ENCODE peak calls at places on chromosome 5, in five cellular contexts. Y, G, D, T and N are unnamed samples.

GRCh38 chr5:87411586-87412416 is 929 bp downstream of the CCNH start:
- DNase-seq in Y (peak; percentile 46), G (no peak), D (peak; percentile 32), T (no peak), N (no peak)

GRCh38 chr5:122942164-122942914 is 94.2 kb downstream of the PPIC start:
- DNase-seq in Y (no peak), G (no peak), D (no peak), T (no peak), N (peak; percentile 1)

GRCh38 chr5:90878081-90878480 is 319.5 kb downstream of the ADGRV1 start:
- DNase-seq in Y (no peak), G (peak; percentile 65), D (peak; percentile 42), T (peak; percentile 55), N (no peak)

GRCh38 chr5:158050401-158050800 is 191.5 kb upstream of the CLINT1 start:
- DNase-seq in Y (no peak), G (no peak), D (no peak), T (no peak), N (no peak)

GRCh38 chr5:90944116-90944515 is 385.5 kb downstream of the ADGRV1 start:
- DNase-seq in Y (no peak), G (no peak), D (no peak), T (no peak), N (no peak)

GRCh38 chr5:150600951-150601773 is 39.3 kb upstream of the SYNPO start:
- DNase-seq in Y (no peak), G (no peak), D (no peak), T (peak; percentile 43), N (peak; percentile 57)

GRCh38 chr5:84228266-84228665 is 156.4 kb downstream of the EDIL3 start:
- DNase-seq in Y (no peak), G (no peak), D (no peak), T (no peak), N (no peak)

GRCh38 chr5:103523319-103523718 is 39.3 kb downstream of the NUDT12 start:
- DNase-seq in Y (no peak), G (no peak), D (no peak), T (no peak), N (no peak)

GRCh38 chr5:33565304-33565703 is 124.5 kb downstream of the TARS1 start:
- DNase-seq in Y (no peak), G (no peak), D (peak; percentile 47), T (no peak), N (no peak)

GRCh38 chr5:143154495-143155375 is 248.8 kb downstream of the NR3C1 start:
- DNase-seq in Y (no peak), G (no peak), D (no peak), T (no peak), N (no peak)

GRCh38 chr5:159175547-159175946 is 33.8 kb downstream of the RNF145 start:
- DNase-seq in Y (no peak), G (no peak), D (no peak), T (no peak), N (no peak)

GRCh38 chr5:52283221-52283620 is 504.5 kb upstream of the ITGA1 start:
- DNase-seq in Y (no peak), G (no peak), D (no peak), T (no peak), N (no peak)

GRCh38 chr5:88785396-88786216 is 97.4 kb downstream of the MEF2C start:
- DNase-seq in Y (no peak), G (peak; percentile 56), D (peak; percentile 53), T (no peak), N (peak; percentile 84)

GRCh38 chr5:25862276-25862675 is 1176.1 kb downstream of the CDH9 start:
- DNase-seq in Y (no peak), G (no peak), D (no peak), T (no peak), N (no peak)

GRCh38 chr5:158563774-158564390 is 535.8 kb downstream of the EBF1 start:
- DNase-seq in Y (peak; percentile 26), G (no peak), D (no peak), T (no peak), N (no peak)

GRCh38 chr5:159712672-159713071 is 203.6 kb upstream of the ADRA1B start:
- DNase-seq in Y (no peak), G (no peak), D (no peak), T (no peak), N (no peak)

GRCh38 chr5:42991477-42992034 is 48.6 kb downstream of the ANXA2R start:
- DNase-seq in Y (no peak), G (no peak), D (peak; percentile 21), T (no peak), N (no peak)

GRCh38 chr5:43313854-43314457 is 744 bp upstream of the HMGCS1 start:
- DNase-seq in Y (no peak), G (no peak), D (peak; percentile 18), T (no peak), N (no peak)

GRCh38 chr5:145925353-145925752 is 11.0 kb upstream of the SH3RF2 start:
- DNase-seq in Y (no peak), G (no peak), D (no peak), T (no peak), N (peak; percentile 80)

GRCh38 chr5:98904786-98905185 is 24.0 kb downstream of the CHD1 start:
- DNase-seq in Y (no peak), G (no peak), D (no peak), T (no peak), N (no peak)

GRCh38 chr5:21672911-21673310 is 1180.2 kb downstream of the CDH12 start:
- DNase-seq in Y (no peak), G (no peak), D (no peak), T (no peak), N (no peak)

GRCh38 chr5:146877178-146877681 is 1.3 kb downstream of the PPP2R2B start:
- DNase-seq in Y (no peak), G (no peak), D (no peak), T (no peak), N (no peak)

GRCh38 chr5:39650234-39650816 is 225.5 kb upstream of the DAB2 start:
- DNase-seq in Y (no peak), G (no peak), D (no peak), T (no peak), N (peak; percentile 73)

GRCh38 chr5:94503677-94504076 is 114.7 kb downstream of the KIAA0825 start:
- DNase-seq in Y (no peak), G (no peak), D (no peak), T (no peak), N (no peak)

GRCh38 chr5:548256-548655 is 24.0 kb upstream of the SLC9A3 start:
- DNase-seq in Y (no peak), G (no peak), D (no peak), T (peak; percentile 63), N (no peak)

GRCh38 chr5:12217039-12217438 is 312.8 kb upstream of the CTNND2 start:
- DNase-seq in Y (no peak), G (no peak), D (no peak), T (no peak), N (no peak)

GRCh38 chr5:178307266-178308045 is 74.9 kb upstream of the PHYKPL start:
- DNase-seq in Y (no peak), G (no peak), D (no peak), T (peak; percentile 42), N (no peak)

GRCh38 chr5:107668933-107669542 is 1.7 kb downstream of the EFNA5 start:
- DNase-seq in Y (no peak), G (no peak), D (no peak), T (no peak), N (peak; percentile 49)

GRCh38 chr5:150117945-150118560 is 31.7 kb upstream of the CSF1R start:
- DNase-seq in Y (no peak), G (no peak), D (peak; percentile 10), T (no peak), N (no peak)

GRCh38 chr5:78501411-78502338 is 141.3 kb downstream of the SCAMP1 start:
- DNase-seq in Y (no peak), G (no peak), D (no peak), T (no peak), N (peak; percentile 52)

GRCh38 chr5:11878846-11879245 is 25.4 kb downstream of the CTNND2 start:
- DNase-seq in Y (no peak), G (no peak), D (no peak), T (no peak), N (no peak)

DNA sequence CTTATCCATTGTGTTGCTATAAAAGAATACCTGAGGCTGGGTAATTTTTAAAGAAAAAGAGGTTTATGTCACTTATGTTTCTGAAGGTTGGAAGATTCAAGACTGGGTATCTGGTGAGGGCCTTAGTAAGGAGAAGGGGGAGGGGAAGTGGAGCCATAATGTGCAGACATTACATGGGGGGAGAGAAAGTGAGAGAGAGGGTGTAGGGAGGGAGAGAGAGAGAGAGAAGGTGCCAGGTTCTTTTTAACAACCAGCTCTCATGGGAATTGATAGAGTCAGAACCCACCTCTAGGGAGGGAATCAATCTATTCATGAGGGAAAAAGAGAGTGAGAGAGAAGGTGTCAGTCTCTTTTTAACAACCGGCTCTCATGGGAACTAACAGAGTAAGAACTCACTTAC is 29.5 kb downstream of the SPEF2 start:
- DNase-seq in Y (no peak), G (no peak), D (no peak), T (no peak), N (no peak)
- H3K4me3 ChIP-seq in Y (no peak overlapping the region), G (no peak overlapping the region), D (no peak overlapping the region), T (no peak overlapping the region), N (no peak overlapping the region)

GRCh38 chr5:141192110-141192725 is at the start of gene PCDHB10:
- DNase-seq in Y (peak; percentile 34), G (no peak), D (no peak), T (no peak), N (peak; percentile 1)
- H3K4me3 ChIP-seq in Y (no peak within 1 kb of the TSS), G (no peak within 1 kb of the TSS), D (peak within 1 kb of the TSS; percentile 3), T (no peak within 1 kb of the TSS), N (peak within 1 kb of the TSS; percentile 26)

DNA sequence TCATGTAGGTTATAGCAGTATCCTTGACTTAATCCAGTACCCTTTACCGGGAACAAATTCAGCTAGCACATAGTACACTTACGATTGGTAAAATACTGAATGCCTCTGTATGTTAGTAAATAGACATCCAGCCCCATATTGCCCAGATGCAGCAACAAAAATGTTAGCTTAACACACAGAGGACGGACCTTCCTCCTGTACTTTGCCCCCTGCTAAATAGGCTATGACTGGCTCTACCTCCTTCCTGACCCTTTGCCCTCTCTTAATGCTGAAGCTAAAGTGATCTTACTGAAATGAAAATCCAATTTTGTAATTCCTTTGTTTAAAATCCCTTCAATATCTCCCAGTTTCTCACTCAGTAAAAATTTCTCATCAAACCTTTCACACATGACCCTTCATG is 183.1 kb downstream of the PARP8 start:
- DNase-seq in Y (no peak), G (no peak), D (no peak), T (no peak), N (no peak)
- H3K4me3 ChIP-seq in Y (no peak overlapping the region), G (no peak overlapping the region), D (no peak overlapping the region), T (no peak overlapping the region), N (no peak overlapping the region)

DNA sequence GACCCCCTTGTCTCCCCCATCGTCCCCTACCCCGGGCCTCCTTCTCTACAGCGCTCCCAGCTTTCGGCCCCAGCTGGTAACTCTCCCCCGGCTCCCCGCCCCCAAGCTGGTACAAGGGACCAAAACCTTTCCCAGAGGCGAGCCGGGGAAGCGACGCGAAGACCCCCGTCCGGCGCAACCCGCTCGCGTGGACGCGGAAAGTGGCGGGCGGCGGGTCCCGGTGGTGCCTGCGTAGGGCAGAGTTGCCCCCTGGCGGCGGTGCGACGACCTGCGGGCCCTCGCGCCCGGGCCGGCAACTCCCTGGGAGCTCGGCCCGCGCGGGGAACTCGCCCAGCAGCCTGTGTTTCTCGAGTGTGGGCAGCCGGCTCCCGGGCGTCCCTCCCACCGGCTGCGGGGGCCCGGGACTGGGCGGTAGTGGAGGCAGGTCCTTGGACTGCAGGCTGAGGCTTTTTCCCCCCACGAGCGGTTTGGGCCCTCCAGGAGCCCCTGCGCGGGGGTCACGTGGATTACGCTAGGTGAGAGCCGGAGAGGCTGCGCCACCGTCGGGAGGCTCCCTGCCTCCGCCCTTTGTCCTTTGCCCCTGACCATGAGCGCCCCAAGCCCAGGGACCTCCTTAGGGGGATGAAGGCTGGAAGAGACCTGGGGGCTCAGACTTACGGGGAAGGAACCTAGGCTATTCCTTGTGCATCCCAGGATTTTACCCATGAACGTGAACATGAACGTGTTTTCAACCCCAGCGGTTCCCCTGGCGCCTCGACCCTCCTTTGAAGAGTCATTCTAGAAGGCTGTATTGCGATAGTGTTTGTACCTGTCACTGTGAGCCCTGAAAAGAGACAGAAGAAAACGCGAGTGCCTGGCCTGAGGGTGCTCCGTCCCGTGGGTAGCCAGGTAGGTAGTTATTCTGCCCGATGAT is 2.9 kb upstream of the FOXD1 start:
- DNase-seq in Y (peak; percentile 27), G (peak; percentile 38), D (peak; percentile 63), T (peak; percentile 72), N (peak; percentile 89)
- H3K4me3 ChIP-seq in Y (no peak overlapping the region), G (no peak overlapping the region), D (no peak overlapping the region), T (no peak overlapping the region), N (peak overlapping the region; percentile 53)